ENCODE peak calls at places on chromosome 5, in seven cellular contexts. U is heart right ventricle, T is Daoy, G is mucosa of gallbladder, A is neural progenitor cell, S is T-cell, B is spleen. E is an unnamed sample.

GRCh38 chr5:14587143-14587542 is 5.6 kb downstream of the OTULINL start:
- DNase-seq in S (no peak), U (peak), T (no peak), G (peak), A (no peak), B (peak), E (no peak)

GRCh38 chr5:132498152-132498551 is 7.6 kb upstream of the IRF1 start:
- DNase-seq in A (no peak), B (peak), S (no peak), T (peak), G (peak), U (no peak), E (no peak)

GRCh38 chr5:167798427-167798826 is 493.0 kb upstream of the WWC1 start:
- DNase-seq in T (no peak), B (no peak), U (no peak), S (no peak), G (no peak), A (no peak), E (no peak)

GRCh38 chr5:74619308-74619707 is 21.2 kb downstream of the ENC1 start:
- DNase-seq in A (no peak), U (no peak), G (no peak), B (no peak), T (no peak), S (no peak), E (no peak)

GRCh38 chr5:2761921-2762488 is 10.5 kb upstream of the IRX2 start:
- DNase-seq in G (no peak), S (no peak), U (no peak), T (peak), A (no peak), B (no peak), E (no peak)

GRCh38 chr5:35125746-35126145 is 78.0 kb upstream of the AGXT2 start:
- DNase-seq in T (no peak), U (no peak), A (no peak), S (no peak), G (no peak), B (no peak), E (no peak)

GRCh38 chr5:131635755-131636479 is 888 bp upstream of the RAPGEF6 start:
- DNase-seq in B (no peak), U (no peak), T (no peak), S (peak), A (no peak), G (no peak), E (no peak)

GRCh38 chr5:139851558-139851957 is 56.0 kb downstream of the PSD2 start:
- DNase-seq in T (no peak), S (no peak), U (no peak), A (no peak), G (no peak), B (peak), E (no peak)

GRCh38 chr5:7714119-7714518 is 136.8 kb downstream of the CFAP90 start:
- DNase-seq in S (no peak), U (no peak), B (no peak), A (no peak), T (peak), G (no peak), E (no peak)

GRCh38 chr5:159552751-159553150 is 222.5 kb upstream of the IL12B start:
- DNase-seq in U (no peak), S (no peak), G (no peak), A (peak), T (peak), B (no peak), E (no peak)

GRCh38 chr5:60196382-60197113 is 303.0 kb upstream of the PDE4D start:
- DNase-seq in T (peak), U (no peak), G (no peak), S (no peak), A (no peak), B (no peak), E (no peak)

GRCh38 chr5:77645158-77645994 is 6.9 kb upstream of the OTP start:
- DNase-seq in S (no peak), B (peak), A (peak), T (peak), G (no peak), U (no peak), E (no peak)

GRCh38 chr5:171335616-171336015 is 26.6 kb downstream of the TLX3 start:
- DNase-seq in B (peak), A (no peak), T (no peak), S (no peak), G (no peak), U (no peak), E (no peak)

GRCh38 chr5:73692166-73692640 is 66.2 kb downstream of the ARHGEF28 start:
- DNase-seq in T (peak), U (no peak), S (no peak), G (no peak), B (no peak), A (no peak), E (no peak)

GRCh38 chr5:110469486-110469885 is 257.0 kb downstream of the TMEM232 start:
- DNase-seq in A (no peak), S (no peak), U (no peak), G (no peak), T (no peak), B (no peak), E (no peak)

GRCh38 chr5:160938532-160938931 is 86.5 kb upstream of the ATP10B start:
- DNase-seq in G (peak), T (peak), U (peak), A (no peak), B (no peak), S (no peak), E (no peak)

GRCh38 chr5:861442-862366 is 10.9 kb upstream of the ZDHHC11 start:
- DNase-seq in U (no peak), T (no peak), A (no peak), G (no peak), S (no peak), B (no peak), E (no peak)

GRCh38 chr5:66818935-66819328 is 222.7 kb downstream of the MAST4 start:
- DNase-seq in S (no peak), U (peak), T (no peak), A (no peak), B (no peak), G (no peak), E (no peak)

GRCh38 chr5:107542831-107543231 is 127.9 kb downstream of the EFNA5 start:
- DNase-seq in G (peak), S (no peak), T (peak), A (no peak), B (no peak), U (peak), E (no peak)

GRCh38 chr5:102843997-102844396 is 88.9 kb downstream of the PAM start:
- DNase-seq in T (no peak), G (no peak), A (no peak), B (no peak), S (no peak), U (no peak), E (no peak)

GRCh38 chr5:100900142-100900795 is 2.8 kb downstream of the ST8SIA4 start:
- DNase-seq in G (peak), S (peak), B (peak), A (peak), U (peak), T (no peak), E (peak)

GRCh38 chr5:87735918-87736317 is 323.2 kb upstream of the CCNH start:
- DNase-seq in G (no peak), U (no peak), S (no peak), B (no peak), T (no peak), A (no peak), E (no peak)

GRCh38 chr5:153552886-153553285 is 62.4 kb downstream of the GRIA1 start:
- DNase-seq in A (no peak), S (no peak), B (no peak), T (no peak), U (no peak), G (no peak), E (no peak)

GRCh38 chr5:66239034-66239433 is 94.9 kb downstream of the SREK1 start:
- DNase-seq in S (no peak), G (no peak), A (peak), B (no peak), U (no peak), T (peak), E (no peak)

GRCh38 chr5:141637693-141638419 is 1.1 kb downstream of the RELL2 start:
- DNase-seq in T (peak), G (peak), S (peak), B (peak), U (peak), A (peak), E (no peak)

GRCh38 chr5:152514827-152515397 is 109.8 kb upstream of the NMUR2 start:
- DNase-seq in U (no peak), G (no peak), S (no peak), T (peak), B (no peak), A (peak), E (no peak)

GRCh38 chr5:119897537-119898370 is 268.4 kb downstream of the FAM170A start:
- DNase-seq in A (no peak), U (no peak), G (no peak), B (no peak), S (no peak), T (peak), E (no peak)

E was measured in caudate nucleus.